ENCODE peak calls at places on chromosomes 1 and 21, in nine cellular contexts. One of them, this sample, is unnamed.

GRCh38 chr1:231200417-231201031 is 38.7 kb downstream of the TRIM67 start:
- DNase-seq in RCC 7860: peak
- DNase-seq in stimulated activated CD4-positive, alpha-beta T cell treated with anti-CD3 and anti-CD28 coated beads, Interleukin-15, amount 100 ng/mL, for 1 hour: no peak
- DNase-seq in D721Med: no peak
- DNase-seq in choroid plexus epithelial cell: peak
- DNase-seq in iPS-NIHi11: no peak
- DNase-seq in iris pigment epithelial cell: peak
- DNase-seq in EL: peak
- DNase-seq in stimulated activated naive B cell treated with anti-CD40 and anti-IgM and Interleukin-4, amounts not matched to agents 10 μg/mL and 1 μg/mL and 100 μg/mL, for 72 hours: no peak
- DNase-seq in this sample: no peak

GRCh38 chr1:39981957-39982356 is 27.0 kb downstream of the MFSD2A start:
- DNase-seq in stimulated activated CD4-positive, alpha-beta T cell treated with anti-CD3 and anti-CD28 coated beads, Interleukin-15, amount 100 ng/mL, for 1 hour: no peak
- DNase-seq in choroid plexus epithelial cell: peak
- DNase-seq in stimulated activated naive B cell treated with anti-CD40 and anti-IgM and Interleukin-4, amounts not matched to agents 10 μg/mL and 1 μg/mL and 100 μg/mL, for 72 hours: no peak
- DNase-seq in EL: peak
- DNase-seq in RCC 7860: peak
- DNase-seq in iPS-NIHi11: peak
- DNase-seq in iris pigment epithelial cell: peak
- DNase-seq in D721Med: no peak
- DNase-seq in this sample: peak

GRCh38 chr1:22850681-22851080 is 122.0 kb downstream of the LACTBL1 start:
- DNase-seq in stimulated activated naive B cell treated with anti-CD40 and anti-IgM and Interleukin-4, amounts not matched to agents 10 μg/mL and 1 μg/mL and 100 μg/mL, for 72 hours: no peak
- DNase-seq in D721Med: no peak
- DNase-seq in iris pigment epithelial cell: peak
- DNase-seq in stimulated activated CD4-positive, alpha-beta T cell treated with anti-CD3 and anti-CD28 coated beads, Interleukin-15, amount 100 ng/mL, for 1 hour: no peak
- DNase-seq in EL: peak
- DNase-seq in iPS-NIHi11: no peak
- DNase-seq in choroid plexus epithelial cell: peak
- DNase-seq in RCC 7860: no peak
- DNase-seq in this sample: no peak

GRCh38 chr1:67571406-67571805 is 113.6 kb upstream of the GADD45A start:
- DNase-seq in stimulated activated naive B cell treated with anti-CD40 and anti-IgM and Interleukin-4, amounts not matched to agents 10 μg/mL and 1 μg/mL and 100 μg/mL, for 72 hours: no peak
- DNase-seq in choroid plexus epithelial cell: no peak
- DNase-seq in stimulated activated CD4-positive, alpha-beta T cell treated with anti-CD3 and anti-CD28 coated beads, Interleukin-15, amount 100 ng/mL, for 1 hour: no peak
- DNase-seq in iPS-NIHi11: no peak
- DNase-seq in D721Med: no peak
- DNase-seq in iris pigment epithelial cell: no peak
- DNase-seq in EL: no peak
- DNase-seq in RCC 7860: no peak
- DNase-seq in this sample: no peak

GRCh38 chr1:86150553-86151055 is 6.0 kb downstream of the COL24A1 start:
- DNase-seq in RCC 7860: no peak
- DNase-seq in stimulated activated CD4-positive, alpha-beta T cell treated with anti-CD3 and anti-CD28 coated beads, Interleukin-15, amount 100 ng/mL, for 1 hour: no peak
- DNase-seq in choroid plexus epithelial cell: peak
- DNase-seq in EL: peak
- DNase-seq in D721Med: no peak
- DNase-seq in iPS-NIHi11: no peak
- DNase-seq in stimulated activated naive B cell treated with anti-CD40 and anti-IgM and Interleukin-4, amounts not matched to agents 10 μg/mL and 1 μg/mL and 100 μg/mL, for 72 hours: no peak
- DNase-seq in iris pigment epithelial cell: peak
- DNase-seq in this sample: no peak

GRCh38 chr1:240031009-240031408 is 60.7 kb upstream of the FMN2 start:
- DNase-seq in choroid plexus epithelial cell: peak
- DNase-seq in stimulated activated naive B cell treated with anti-CD40 and anti-IgM and Interleukin-4, amounts not matched to agents 10 μg/mL and 1 μg/mL and 100 μg/mL, for 72 hours: no peak
- DNase-seq in iris pigment epithelial cell: peak
- DNase-seq in D721Med: no peak
- DNase-seq in iPS-NIHi11: no peak
- DNase-seq in EL: peak
- DNase-seq in stimulated activated CD4-positive, alpha-beta T cell treated with anti-CD3 and anti-CD28 coated beads, Interleukin-15, amount 100 ng/mL, for 1 hour: no peak
- DNase-seq in RCC 7860: peak
- DNase-seq in this sample: peak

GRCh38 chr1:227934476-227935313 is 13.0 kb downstream of the WNT9A start:
- DNase-seq in iPS-NIHi11: no peak
- DNase-seq in D721Med: no peak
- DNase-seq in choroid plexus epithelial cell: peak
- DNase-seq in RCC 7860: peak
- DNase-seq in stimulated activated CD4-positive, alpha-beta T cell treated with anti-CD3 and anti-CD28 coated beads, Interleukin-15, amount 100 ng/mL, for 1 hour: no peak
- DNase-seq in stimulated activated naive B cell treated with anti-CD40 and anti-IgM and Interleukin-4, amounts not matched to agents 10 μg/mL and 1 μg/mL and 100 μg/mL, for 72 hours: no peak
- DNase-seq in EL: peak
- DNase-seq in iris pigment epithelial cell: peak
- DNase-seq in this sample: no peak

GRCh38 chr1:95733671-95734070 is 499.7 kb downstream of the RWDD3 start:
- DNase-seq in EL: no peak
- DNase-seq in D721Med: no peak
- DNase-seq in stimulated activated naive B cell treated with anti-CD40 and anti-IgM and Interleukin-4, amounts not matched to agents 10 μg/mL and 1 μg/mL and 100 μg/mL, for 72 hours: no peak
- DNase-seq in RCC 7860: no peak
- DNase-seq in stimulated activated CD4-positive, alpha-beta T cell treated with anti-CD3 and anti-CD28 coated beads, Interleukin-15, amount 100 ng/mL, for 1 hour: no peak
- DNase-seq in iris pigment epithelial cell: no peak
- DNase-seq in iPS-NIHi11: no peak
- DNase-seq in choroid plexus epithelial cell: no peak
- DNase-seq in this sample: no peak

GRCh38 chr1:242890211-242890741 is 364.8 kb downstream of the CEP170 start:
- DNase-seq in stimulated activated naive B cell treated with anti-CD40 and anti-IgM and Interleukin-4, amounts not matched to agents 10 μg/mL and 1 μg/mL and 100 μg/mL, for 72 hours: no peak
- DNase-seq in D721Med: no peak
- DNase-seq in EL: peak
- DNase-seq in iPS-NIHi11: peak
- DNase-seq in iris pigment epithelial cell: peak
- DNase-seq in stimulated activated CD4-positive, alpha-beta T cell treated with anti-CD3 and anti-CD28 coated beads, Interleukin-15, amount 100 ng/mL, for 1 hour: no peak
- DNase-seq in RCC 7860: no peak
- DNase-seq in choroid plexus epithelial cell: peak
- DNase-seq in this sample: no peak

GRCh38 chr21:46454634-46455390 is 3.9 kb upstream of the DIP2A start:
- DNase-seq in RCC 7860: no peak
- DNase-seq in stimulated activated CD4-positive, alpha-beta T cell treated with anti-CD3 and anti-CD28 coated beads, Interleukin-15, amount 100 ng/mL, for 1 hour: no peak
- DNase-seq in iris pigment epithelial cell: no peak
- DNase-seq in stimulated activated naive B cell treated with anti-CD40 and anti-IgM and Interleukin-4, amounts not matched to agents 10 μg/mL and 1 μg/mL and 100 μg/mL, for 72 hours: no peak
- DNase-seq in iPS-NIHi11: no peak
- DNase-seq in EL: no peak
- DNase-seq in choroid plexus epithelial cell: no peak
- DNase-seq in D721Med: no peak
- DNase-seq in this sample: no peak

GRCh38 chr1:197632651-197633050 is 142.6 kb downstream of the DENND1B start:
- DNase-seq in iris pigment epithelial cell: no peak
- DNase-seq in EL: no peak
- DNase-seq in D721Med: no peak
- DNase-seq in RCC 7860: no peak
- DNase-seq in stimulated activated naive B cell treated with anti-CD40 and anti-IgM and Interleukin-4, amounts not matched to agents 10 μg/mL and 1 μg/mL and 100 μg/mL, for 72 hours: no peak
- DNase-seq in stimulated activated CD4-positive, alpha-beta T cell treated with anti-CD3 and anti-CD28 coated beads, Interleukin-15, amount 100 ng/mL, for 1 hour: no peak
- DNase-seq in iPS-NIHi11: no peak
- DNase-seq in choroid plexus epithelial cell: no peak
- DNase-seq in this sample: no peak

GRCh38 chr1:166597516-166597915 is 241.8 kb upstream of the POGK start:
- DNase-seq in RCC 7860: no peak
- DNase-seq in stimulated activated CD4-positive, alpha-beta T cell treated with anti-CD3 and anti-CD28 coated beads, Interleukin-15, amount 100 ng/mL, for 1 hour: no peak
- DNase-seq in choroid plexus epithelial cell: no peak
- DNase-seq in stimulated activated naive B cell treated with anti-CD40 and anti-IgM and Interleukin-4, amounts not matched to agents 10 μg/mL and 1 μg/mL and 100 μg/mL, for 72 hours: no peak
- DNase-seq in EL: no peak
- DNase-seq in iPS-NIHi11: no peak
- DNase-seq in iris pigment epithelial cell: no peak
- DNase-seq in D721Med: peak
- DNase-seq in this sample: no peak

This sample was measured in epithelial cell of proximal tubule.